ENCODE peak calls at places on chromosomes 5 and 9, in nine cellular contexts. G is CD4-positive, alpha-beta T cell; Z is aorta; C is CD8-positive, alpha-beta memory T cell; I is mesendoderm; E is heart left ventricle; V is sigmoid colon; K is prostate gland; U is mammary epithelial cell. B is an unnamed sample.

GRCh38 chr5:167754501-167754941 is 536.9 kb upstream of the WWC1 start:
- DNase-seq in K (no peak), C (no peak), G (no peak), V (no peak), Z (no peak), I (peak), U (no peak), E (no peak), B (no peak)

GRCh38 chr5:22900801-22901310 is 47.7 kb upstream of the CDH12 start:
- DNase-seq in I (no peak), Z (no peak), C (no peak), E (no peak), G (no peak), U (no peak), V (peak), K (no peak), B (no peak)

GRCh38 chr9:69141851-69142250 is 32.2 kb upstream of the TJP2 start:
- DNase-seq in V (no peak), C (no peak), Z (no peak), U (no peak), K (peak), G (no peak), I (no peak), E (no peak), B (no peak)

GRCh38 chr5:18744990-18745590 is 1110.8 kb downstream of the TAF11L14 start:
- DNase-seq in I (no peak), K (no peak), G (no peak), V (no peak), U (no peak), E (no peak), C (peak), Z (no peak), B (no peak)

GRCh38 chr9:133581553-133582343 is 27.4 kb downstream of the FAM163B start:
- DNase-seq in U (peak), C (no peak), K (no peak), I (peak), G (no peak), E (no peak), Z (no peak), V (no peak), B (no peak)

GRCh38 chr9:127522727-127523126 is 71.4 kb downstream of the LRSAM1 start:
- DNase-seq in Z (no peak), V (no peak), G (no peak), C (no peak), E (no peak), K (no peak), I (no peak), U (peak), B (no peak)

GRCh38 chr5:107466233-107466769 is 204.4 kb downstream of the EFNA5 start:
- DNase-seq in G (no peak), I (peak), Z (no peak), E (peak), K (peak), U (peak), V (no peak), C (no peak), B (no peak)

GRCh38 chr9:27341545-27342294 is 44.8 kb upstream of the EQTN start:
- DNase-seq in C (no peak), Z (no peak), U (no peak), I (no peak), V (no peak), E (no peak), G (no peak), K (no peak), B (no peak)

GRCh38 chr5:134902071-134902801 is 2.7 kb upstream of the PCBD2 start:
- DNase-seq in K (no peak), V (no peak), Z (no peak), U (no peak), E (no peak), C (no peak), I (no peak), G (no peak), B (no peak)

GRCh38 chr5:59366784-59367183 is 526.7 kb downstream of the PDE4D start:
- DNase-seq in I (no peak), K (no peak), Z (no peak), C (no peak), E (no peak), V (no peak), G (no peak), U (no peak), B (no peak)

GRCh38 chr5:16539169-16539666 is 73.6 kb upstream of the ZNF622 start:
- DNase-seq in C (no peak), K (no peak), V (peak), Z (peak), U (peak), G (no peak), I (no peak), E (peak), B (no peak)

GRCh38 chr5:134649163-134649916 is 755 bp downstream of the SEC24A start:
- DNase-seq in I (peak), G (no peak), C (no peak), V (peak), U (peak), K (no peak), Z (peak), E (no peak), B (no peak)

GRCh38 chr5:120684213-120684612 is 220.1 kb downstream of the PRR16 start:
- DNase-seq in I (no peak), E (no peak), Z (no peak), U (peak), G (no peak), K (no peak), V (no peak), C (no peak), B (no peak)

GRCh38 chr5:139215176-139215975 is 17.2 kb upstream of the SIL1 start:
- DNase-seq in G (no peak), I (no peak), U (no peak), E (no peak), V (no peak), K (no peak), C (no peak), Z (no peak), B (no peak)

GRCh38 chr9:1051286-1052118 is 1.3 kb downstream of the DMRT2 start:
- DNase-seq in C (no peak), G (no peak), U (peak), K (peak), Z (no peak), E (peak), V (no peak), I (peak), B (peak)

GRCh38 chr5:150512368-150512747 is 4.4 kb downstream of the NDST1 start:
- DNase-seq in U (no peak), I (no peak), C (no peak), G (no peak), V (no peak), E (no peak), K (peak), Z (no peak), B (no peak)

GRCh38 chr9:129253820-129254381 is 75.8 kb upstream of the IER5L start:
- DNase-seq in Z (peak), K (no peak), U (no peak), G (no peak), V (peak), E (peak), C (peak), I (no peak), B (no peak)

GRCh38 chr9:79567671-79568098 is 4.1 kb upstream of the TLE4 start:
- DNase-seq in Z (no peak), C (no peak), E (no peak), V (no peak), K (no peak), U (no peak), G (no peak), I (peak), B (no peak)

GRCh38 chr9:91427873-91428272 is 4.2 kb upstream of the NFIL3 start:
- DNase-seq in E (no peak), K (no peak), C (no peak), U (peak), V (no peak), I (no peak), Z (no peak), G (no peak), B (no peak)
- H3K27ac ChIP-seq in E (no peak), K (no peak), C (no peak), U (no peak), V (no peak), I (no peak), Z (no peak), G (no peak), B (no peak)

GRCh38 chr5:172715931-172716682 is 54.9 kb downstream of the DUSP1 start:
- DNase-seq in Z (peak), C (peak), G (no peak), E (no peak), U (no peak), V (peak), I (peak), K (no peak), B (no peak)

GRCh38 chr5:172715421-172715780 is 55.6 kb downstream of the DUSP1 start:
- DNase-seq in E (no peak), V (peak), Z (peak), K (no peak), G (no peak), I (no peak), C (peak), U (no peak), B (no peak)

GRCh38 chr5:172713113-172713808 is 57.7 kb downstream of the DUSP1 start:
- DNase-seq in U (no peak), E (no peak), C (peak), V (peak), G (peak), I (no peak), Z (peak), K (peak), B (peak)

GRCh38 chr5:172713809-172714490 is 57.0 kb downstream of the DUSP1 start:
- DNase-seq in U (no peak), I (no peak), E (no peak), C (no peak), K (no peak), G (no peak), V (peak), Z (peak), B (no peak)

DNA sequence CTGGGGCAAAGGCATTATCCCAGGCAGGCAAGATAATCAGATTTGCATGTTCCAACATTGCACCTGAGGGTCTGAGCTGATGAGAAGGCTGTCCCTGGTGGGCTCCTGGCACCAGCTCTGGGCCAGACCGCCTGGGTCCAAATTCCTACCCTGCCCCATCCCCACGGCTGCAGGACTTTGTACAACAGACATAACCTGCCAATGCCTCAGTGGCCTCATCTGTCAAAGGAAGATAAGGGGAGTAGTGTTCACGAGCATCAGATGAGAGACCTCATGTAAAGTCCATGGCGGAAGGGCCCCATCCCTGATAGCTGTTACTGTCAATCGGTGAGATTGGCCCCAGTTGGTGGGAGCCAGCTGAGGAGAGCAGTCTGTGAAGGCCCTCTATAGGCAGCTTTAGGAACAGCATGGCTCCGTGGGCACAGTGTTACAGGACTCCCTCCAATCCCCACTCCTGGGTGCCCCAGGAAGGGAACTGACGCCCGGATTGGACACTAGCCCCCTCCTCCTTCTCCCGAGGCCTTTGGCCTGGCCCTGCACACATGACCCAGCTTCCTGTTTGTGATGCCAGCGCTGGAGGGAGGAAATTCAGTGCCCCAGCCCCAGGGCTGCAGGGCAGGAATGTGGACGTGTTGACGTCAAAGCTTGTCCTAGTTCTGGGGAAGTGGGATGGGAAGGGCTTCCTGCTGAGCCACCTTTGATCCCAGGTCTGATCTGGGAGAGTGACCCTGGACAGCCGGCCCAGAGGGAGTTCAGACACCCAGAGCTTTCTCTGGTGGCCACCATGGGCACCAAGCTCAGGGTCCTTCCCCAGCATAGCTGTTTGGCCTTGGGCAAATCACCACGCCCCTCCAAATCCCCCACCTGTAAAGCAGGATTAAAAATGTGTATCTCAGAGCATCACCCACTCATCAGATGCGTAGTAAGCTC is 56.2 kb downstream of the DUSP1 start:
- DNase-seq in E (peak), C (peak), U (peak), G (peak), K (peak), Z (peak), I (peak), V (peak), B (peak)
- H3K27ac ChIP-seq in E (peak), C (no peak), U (peak), G (no peak), K (peak), Z (no peak), I (no peak), V (peak), B (peak)

GRCh38 chr5:10525124-10525495 is 38.8 kb upstream of the ANKRD33B start:
- DNase-seq in U (no peak), K (no peak), V (no peak), G (no peak), I (no peak), Z (no peak), C (no peak), E (no peak), B (no peak)

GRCh38 chr5:10528827-10529226 is 35.0 kb upstream of the ANKRD33B start:
- DNase-seq in Z (no peak), V (no peak), G (no peak), C (no peak), I (no peak), E (no peak), U (no peak), K (no peak), B (no peak)

GRCh38 chr5:10528056-10528816 is 35.6 kb upstream of the ANKRD33B start:
- DNase-seq in I (no peak), U (peak), E (no peak), V (no peak), C (no peak), K (no peak), Z (peak), G (no peak), B (no peak)

GRCh38 chr5:10524376-10525123 is 39.3 kb upstream of the ANKRD33B start:
- DNase-seq in C (no peak), U (no peak), V (no peak), Z (peak), G (no peak), I (no peak), K (no peak), E (no peak), B (peak)

DNA sequence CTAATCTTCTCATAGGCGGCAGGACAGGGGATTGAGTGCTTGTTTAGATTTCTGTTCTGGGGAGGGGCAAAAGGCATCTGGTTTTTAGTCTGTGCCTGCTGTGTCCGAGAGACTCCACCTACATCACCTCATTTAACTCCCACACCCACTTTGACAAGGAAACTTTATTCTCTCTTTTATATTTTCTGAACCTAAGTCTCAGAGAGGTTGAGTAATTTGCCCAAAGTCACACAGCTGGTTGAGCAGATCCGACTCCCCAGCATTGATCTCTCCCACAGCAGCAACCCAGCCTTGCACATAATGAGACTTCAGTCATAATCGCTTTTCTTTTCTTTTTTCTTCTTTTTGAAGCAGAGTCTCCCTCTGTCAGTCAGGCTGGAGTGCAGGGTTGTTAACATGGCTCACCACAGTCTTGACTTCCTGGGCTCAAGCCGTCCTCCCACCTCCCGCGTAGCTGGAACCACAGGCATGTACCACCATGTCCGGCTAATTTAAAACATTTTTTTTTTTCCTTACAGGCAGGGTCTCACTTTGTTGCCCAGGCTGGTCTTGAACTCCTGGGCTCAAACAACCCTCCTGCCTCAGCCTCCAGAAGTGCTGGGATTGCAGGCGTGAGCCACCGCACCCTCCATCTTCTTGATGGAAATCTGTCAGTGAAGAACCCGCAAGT is 36.5 kb upstream of the ANKRD33B start:
- DNase-seq in U (no peak), I (no peak), G (no peak), K (no peak), C (no peak), E (no peak), V (no peak), Z (peak), B (no peak)
- H3K27ac ChIP-seq in U (no peak), I (no peak), G (no peak), K (no peak), C (no peak), E (no peak), V (no peak), Z (no peak), B (no peak)

DNA sequence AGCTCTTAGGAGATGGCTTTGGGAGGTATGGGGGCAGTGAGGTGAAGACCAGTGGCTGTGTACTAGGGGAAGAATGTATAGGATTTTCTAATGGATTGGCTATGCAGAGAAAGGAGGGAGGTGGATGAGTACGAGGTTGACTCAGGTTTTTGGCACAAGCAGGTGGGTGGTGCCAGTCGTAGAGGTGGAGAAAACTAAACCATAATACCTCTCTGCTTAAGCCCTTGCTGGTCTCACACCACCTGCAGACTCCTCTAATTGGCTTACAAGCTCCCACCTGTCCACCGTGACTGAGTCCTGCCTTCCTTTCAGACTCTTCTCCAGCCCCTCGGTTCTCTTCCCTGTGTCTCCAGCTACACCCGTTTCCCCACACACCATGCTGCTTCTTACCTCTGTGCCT is 521.7 kb upstream of the CLINT1 start:
- DNase-seq in Z (no peak), U (peak), G (no peak), V (no peak), C (no peak), I (no peak), K (no peak), E (no peak), B (no peak)
- H3K27ac ChIP-seq in Z (no peak), U (peak), G (no peak), V (no peak), C (no peak), I (no peak), K (no peak), E (no peak), B (no peak)

GRCh38 chr9:88950341-88951141 is 40.7 kb upstream of the S1PR3 start:
- DNase-seq in Z (no peak), I (no peak), V (no peak), E (no peak), K (no peak), G (no peak), U (no peak), C (no peak), B (no peak)

GRCh38 chr9:88949961-88950340 is 41.3 kb upstream of the S1PR3 start:
- DNase-seq in G (no peak), C (no peak), Z (no peak), K (no peak), E (no peak), U (peak), V (no peak), I (no peak), B (no peak)

GRCh38 chr9:88947581-88948573 is 43.4 kb upstream of the S1PR3 start:
- DNase-seq in V (no peak), I (no peak), Z (no peak), G (no peak), U (no peak), C (no peak), K (no peak), E (no peak), B (no peak)

GRCh38 chr9:88951143-88951542 is 40.1 kb upstream of the S1PR3 start:
- DNase-seq in U (no peak), V (no peak), I (no peak), C (no peak), E (no peak), Z (no peak), G (no peak), K (no peak), B (no peak)

GRCh38 chr9:88949425-88949824 is 41.8 kb upstream of the S1PR3 start:
- DNase-seq in I (no peak), U (no peak), C (no peak), V (peak), K (no peak), Z (no peak), E (peak), G (no peak), B (peak)
- H3K27ac ChIP-seq in I (no peak), U (no peak), C (no peak), V (peak), K (no peak), Z (no peak), E (peak), G (no peak), B (no peak)

B was measured in caudate nucleus.